ENCODE peak calls at places on chromosomes 13 and 19, in five cellular contexts. One of them, this sample, is unnamed.

GRCh38 chr13:51444922-51445321 is 7.9 kb downstream of the INTS6 start:
- DNase-seq in tibial artery: no peak
- DNase-seq in A673: peak; percentile 67
- DNase-seq in CD8-positive, alpha-beta memory T cell: peak; percentile 11
- DNase-seq in right atrium auricular region: no peak
- DNase-seq in this sample: peak; percentile 20

GRCh38 chr13:25971499-25972145 is 80.2 kb downstream of the SHISA2 start:
- DNase-seq in CD8-positive, alpha-beta memory T cell: peak; percentile 42
- DNase-seq in A673: no peak
- DNase-seq in right atrium auricular region: no peak
- DNase-seq in tibial artery: no peak
- DNase-seq in this sample: no peak

GRCh38 chr19:56740478-56740877 is 68.9 kb upstream of the ZNF835 start:
- DNase-seq in tibial artery: no peak
- DNase-seq in CD8-positive, alpha-beta memory T cell: no peak
- DNase-seq in right atrium auricular region: no peak
- DNase-seq in A673: no peak
- DNase-seq in this sample: peak; percentile 36

GRCh38 chr13:113162783-113163685 is 4.6 kb downstream of the PROZ start:
- DNase-seq in CD8-positive, alpha-beta memory T cell: no peak
- DNase-seq in A673: no peak
- DNase-seq in right atrium auricular region: no peak
- DNase-seq in tibial artery: no peak
- DNase-seq in this sample: peak; percentile 75

GRCh38 chr19:57803594-57804325 is 11.0 kb downstream of the ZNF552 start:
- DNase-seq in tibial artery: no peak
- DNase-seq in A673: peak; percentile 40
- DNase-seq in right atrium auricular region: no peak
- DNase-seq in CD8-positive, alpha-beta memory T cell: no peak
- DNase-seq in this sample: no peak

GRCh38 chr13:27678306-27679040 is 56.8 kb downstream of the POLR1D start:
- DNase-seq in CD8-positive, alpha-beta memory T cell: no peak
- DNase-seq in tibial artery: no peak
- DNase-seq in A673: no peak
- DNase-seq in right atrium auricular region: no peak
- DNase-seq in this sample: no peak

GRCh38 chr13:80524447-80525215 is 183.7 kb upstream of the SPRY2 start:
- DNase-seq in right atrium auricular region: no peak
- DNase-seq in A673: no peak
- DNase-seq in CD8-positive, alpha-beta memory T cell: no peak
- DNase-seq in tibial artery: no peak
- DNase-seq in this sample: no peak

GRCh38 chr19:3133793-3134116 is 2.1 kb upstream of the GNA15 start:
- DNase-seq in CD8-positive, alpha-beta memory T cell: no peak
- DNase-seq in A673: no peak
- DNase-seq in tibial artery: no peak
- DNase-seq in right atrium auricular region: no peak
- DNase-seq in this sample: no peak

GRCh38 chr13:106496072-106496997 is 39.1 kb downstream of the EFNB2 start:
- DNase-seq in right atrium auricular region: no peak
- DNase-seq in CD8-positive, alpha-beta memory T cell: no peak
- DNase-seq in tibial artery: no peak
- DNase-seq in A673: no peak
- DNase-seq in this sample: no peak

GRCh38 chr19:50708179-50708879 is 11.3 kb downstream of the SHANK1 start:
- DNase-seq in A673: no peak
- DNase-seq in tibial artery: no peak
- DNase-seq in right atrium auricular region: no peak
- DNase-seq in CD8-positive, alpha-beta memory T cell: no peak
- DNase-seq in this sample: no peak

GRCh38 chr13:101289764-101290163 is 126.5 kb downstream of the NALCN start:
- DNase-seq in CD8-positive, alpha-beta memory T cell: no peak
- DNase-seq in right atrium auricular region: no peak
- DNase-seq in tibial artery: no peak
- DNase-seq in A673: peak; percentile 62
- DNase-seq in this sample: peak; percentile 33

GRCh38 chr19:40101813-40102212 is 11.1 kb upstream of the ZNF780A start:
- DNase-seq in right atrium auricular region: no peak
- DNase-seq in A673: no peak
- DNase-seq in tibial artery: no peak
- DNase-seq in CD8-positive, alpha-beta memory T cell: no peak
- DNase-seq in this sample: no peak

GRCh38 chr13:66087149-66087780 is 1142.9 kb downstream of the PCDH9 start:
- DNase-seq in CD8-positive, alpha-beta memory T cell: no peak
- DNase-seq in right atrium auricular region: no peak
- DNase-seq in tibial artery: no peak
- DNase-seq in A673: no peak
- DNase-seq in this sample: no peak

GRCh38 chr13:27120811-27121210 is 50.8 kb downstream of the USP12 start:
- DNase-seq in tibial artery: no peak
- DNase-seq in A673: peak; percentile 4
- DNase-seq in right atrium auricular region: no peak
- DNase-seq in CD8-positive, alpha-beta memory T cell: no peak
- DNase-seq in this sample: peak; percentile 66

GRCh38 chr13:31765441-31765840 is 26.1 kb downstream of the RXFP2 start:
- DNase-seq in tibial artery: no peak
- DNase-seq in right atrium auricular region: no peak
- DNase-seq in CD8-positive, alpha-beta memory T cell: no peak
- DNase-seq in A673: no peak
- DNase-seq in this sample: no peak

GRCh38 chr13:21060063-21060826 is 1.1 kb downstream of the LATS2 start:
- DNase-seq in right atrium auricular region: no peak
- DNase-seq in tibial artery: peak; percentile 49
- DNase-seq in CD8-positive, alpha-beta memory T cell: no peak
- DNase-seq in A673: peak; percentile 33
- DNase-seq in this sample: peak; percentile 47

GRCh38 chr19:35153701-35154534 is 617 bp upstream of the FXYD5 start:
- DNase-seq in tibial artery: no peak
- DNase-seq in CD8-positive, alpha-beta memory T cell: peak; percentile 61
- DNase-seq in right atrium auricular region: no peak
- DNase-seq in A673: peak; percentile 69
- DNase-seq in this sample: no peak

GRCh38 chr13:40776681-40777165 is 5.7 kb upstream of the MRPS31 start:
- DNase-seq in A673: peak; percentile 50
- DNase-seq in right atrium auricular region: no peak
- DNase-seq in tibial artery: no peak
- DNase-seq in CD8-positive, alpha-beta memory T cell: peak; percentile 72
- DNase-seq in this sample: peak; percentile 41

GRCh38 chr19:3801412-3802096 is 15.4 kb upstream of the MATK start:
- DNase-seq in tibial artery: no peak
- DNase-seq in right atrium auricular region: no peak
- DNase-seq in CD8-positive, alpha-beta memory T cell: peak; percentile 69
- DNase-seq in A673: no peak
- DNase-seq in this sample: no peak

GRCh38 chr13:28630864-28631263 is 28.1 kb upstream of the POMP start:
- DNase-seq in CD8-positive, alpha-beta memory T cell: no peak
- DNase-seq in A673: no peak
- DNase-seq in right atrium auricular region: no peak
- DNase-seq in tibial artery: no peak
- DNase-seq in this sample: no peak

GRCh38 chr19:6378036-6378435 is 2.3 kb upstream of the PSPN start:
- DNase-seq in tibial artery: no peak
- DNase-seq in right atrium auricular region: no peak
- DNase-seq in A673: no peak
- DNase-seq in CD8-positive, alpha-beta memory T cell: no peak
- DNase-seq in this sample: no peak

GRCh38 chr13:43804461-43805070 is 17.8 kb upstream of the ENOX1 start:
- DNase-seq in tibial artery: no peak
- DNase-seq in right atrium auricular region: no peak
- DNase-seq in CD8-positive, alpha-beta memory T cell: no peak
- DNase-seq in A673: peak; percentile 83
- DNase-seq in this sample: peak; percentile 33

GRCh38 chr19:38978315-38978689 is 2.8 kb upstream of the FBXO17 start:
- DNase-seq in A673: no peak
- DNase-seq in tibial artery: no peak
- DNase-seq in CD8-positive, alpha-beta memory T cell: no peak
- DNase-seq in right atrium auricular region: no peak
- DNase-seq in this sample: no peak

GRCh38 chr19:2759392-2759791 is 19.6 kb upstream of the SLC39A3 start:
- DNase-seq in right atrium auricular region: no peak
- DNase-seq in CD8-positive, alpha-beta memory T cell: no peak
- DNase-seq in tibial artery: no peak
- DNase-seq in A673: no peak
- DNase-seq in this sample: no peak

GRCh38 chr19:10763828-10764339 is 46.0 kb downstream of the DNM2 start:
- DNase-seq in right atrium auricular region: no peak
- DNase-seq in tibial artery: no peak
- DNase-seq in A673: no peak
- DNase-seq in CD8-positive, alpha-beta memory T cell: no peak
- DNase-seq in this sample: no peak
- H3K4me3 ChIP-seq in right atrium auricular region: no peak overlapping the region
- H3K4me3 ChIP-seq in tibial artery: no peak overlapping the region
- H3K4me3 ChIP-seq in A673: no peak overlapping the region
- H3K4me3 ChIP-seq in CD8-positive, alpha-beta memory T cell: no peak overlapping the region
- H3K4me3 ChIP-seq in this sample: no peak overlapping the region

DNA sequence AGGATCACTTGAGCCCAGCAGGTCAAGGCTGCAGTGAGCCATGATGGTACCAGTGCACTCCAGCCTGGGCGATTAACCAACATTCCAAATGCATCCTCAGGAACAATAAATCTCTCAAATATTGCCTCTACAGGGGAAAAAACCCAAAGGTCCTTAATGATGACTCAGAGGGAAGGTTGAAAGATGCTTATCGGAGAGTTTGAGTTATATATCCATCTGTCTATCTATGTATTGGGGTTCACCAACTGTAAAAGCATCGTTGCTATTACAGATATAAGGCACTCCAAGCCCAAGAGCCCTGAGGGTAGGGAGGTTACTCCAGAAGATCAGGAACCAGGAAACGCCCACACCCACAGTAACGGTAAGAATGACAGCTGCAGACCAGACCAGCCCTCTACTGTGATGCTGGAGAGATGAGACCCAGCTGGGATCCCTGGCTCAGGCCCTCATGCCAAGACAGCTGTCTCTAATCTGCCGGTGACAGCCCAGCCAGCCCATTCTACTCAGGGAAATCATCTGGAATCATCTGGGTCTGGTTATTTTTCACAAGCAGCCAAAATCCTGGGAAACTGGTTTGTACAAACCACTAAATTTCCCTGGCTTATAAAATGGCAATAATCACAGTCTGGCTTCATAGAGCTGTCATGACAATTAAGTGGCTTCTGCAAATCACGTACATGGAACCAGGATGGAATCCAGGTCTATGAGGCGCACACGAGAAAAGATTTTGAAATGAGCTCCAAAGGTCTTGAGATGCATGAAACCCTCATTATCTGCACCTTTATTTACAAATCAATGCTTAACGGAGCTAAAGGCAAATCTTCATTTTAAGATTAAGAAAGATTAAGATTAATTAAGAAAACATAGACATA is 23.8 kb downstream of the TEX101 start:
- DNase-seq in A673: peak; percentile 92
- DNase-seq in tibial artery: no peak
- DNase-seq in right atrium auricular region: peak; percentile 65
- DNase-seq in CD8-positive, alpha-beta memory T cell: no peak
- DNase-seq in this sample: peak; percentile 85
- H3K27ac ChIP-seq in A673: no peak overlapping the region
- H3K27ac ChIP-seq in tibial artery: no peak overlapping the region
- H3K27ac ChIP-seq in right atrium auricular region: peak overlapping the region; percentile 62
- H3K27ac ChIP-seq in CD8-positive, alpha-beta memory T cell: peak overlapping the region; percentile 87
- H3K27ac ChIP-seq in this sample: peak overlapping the region; percentile 23

GRCh38 chr13:98305670-98306069 is 128.6 kb upstream of the RNF113B start:
- DNase-seq in right atrium auricular region: no peak
- DNase-seq in tibial artery: no peak
- DNase-seq in A673: no peak
- DNase-seq in CD8-positive, alpha-beta memory T cell: no peak
- DNase-seq in this sample: no peak

GRCh38 chr13:98307392-98307743 is 130.3 kb upstream of the RNF113B start:
- DNase-seq in right atrium auricular region: no peak
- DNase-seq in CD8-positive, alpha-beta memory T cell: no peak
- DNase-seq in tibial artery: no peak
- DNase-seq in A673: no peak
- DNase-seq in this sample: no peak

GRCh38 chr13:98301721-98302120 is 124.7 kb upstream of the RNF113B start:
- DNase-seq in tibial artery: no peak
- DNase-seq in right atrium auricular region: no peak
- DNase-seq in CD8-positive, alpha-beta memory T cell: no peak
- DNase-seq in A673: no peak
- DNase-seq in this sample: no peak

GRCh38 chr13:98300956-98301641 is 124.0 kb upstream of the RNF113B start:
- DNase-seq in right atrium auricular region: no peak
- DNase-seq in CD8-positive, alpha-beta memory T cell: no peak
- DNase-seq in A673: no peak
- DNase-seq in tibial artery: no peak
- DNase-seq in this sample: peak; percentile 49

GRCh38 chr13:98303858-98304257 is 126.8 kb upstream of the RNF113B start:
- DNase-seq in tibial artery: no peak
- DNase-seq in A673: no peak
- DNase-seq in CD8-positive, alpha-beta memory T cell: no peak
- DNase-seq in right atrium auricular region: no peak
- DNase-seq in this sample: no peak
- H3K4me1 ChIP-seq in tibial artery: no peaks in the 10 kb centered on the region
- H3K4me1 ChIP-seq in A673: peaks cover 16% of the 10 kb centered on the region
- H3K4me1 ChIP-seq in CD8-positive, alpha-beta memory T cell: no peaks in the 10 kb centered on the region
- H3K4me1 ChIP-seq in right atrium auricular region: peaks cover 30% of the 10 kb centered on the region
- H3K4me1 ChIP-seq in this sample: peaks cover 7% of the 10 kb centered on the region

DNA sequence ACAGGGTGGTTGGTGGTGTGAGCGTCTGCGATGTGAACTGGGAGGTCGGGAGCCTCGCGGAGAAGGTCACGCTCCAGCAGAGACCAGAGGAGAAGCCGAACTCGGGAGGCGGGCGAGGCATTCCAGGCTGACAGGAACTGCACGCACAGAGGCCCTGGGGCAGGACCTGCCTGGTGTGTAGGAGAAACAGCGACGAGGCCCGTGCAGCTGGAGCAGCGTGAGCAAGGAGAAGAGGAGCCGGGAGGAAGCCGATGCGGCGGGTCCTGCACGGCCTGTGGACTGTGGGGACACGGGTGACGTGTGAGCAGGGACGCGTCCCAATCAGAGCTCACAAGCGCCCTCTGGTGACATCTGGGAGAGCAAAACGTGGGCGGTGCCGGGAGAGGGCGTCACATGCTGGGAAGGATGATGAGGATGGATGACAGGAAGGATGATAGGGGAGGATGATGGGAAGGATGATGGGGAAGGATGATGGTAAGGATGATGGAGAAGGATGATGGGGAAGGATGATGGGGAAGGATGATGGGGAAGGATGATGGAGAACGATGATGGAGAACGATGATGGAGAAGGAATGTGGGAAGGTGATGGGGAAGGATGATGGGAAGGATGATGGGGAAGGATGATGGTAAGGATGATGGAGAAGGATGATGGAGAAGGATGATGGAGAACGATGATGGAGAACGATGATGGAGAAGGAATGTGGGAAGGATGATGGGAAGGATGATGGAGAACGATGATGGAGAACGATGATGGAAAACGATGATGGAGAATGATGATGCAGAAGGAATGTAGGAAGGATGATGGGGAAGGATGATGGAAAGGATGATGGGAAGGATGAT is 16.1 kb upstream of the MADCAM1 start:
- DNase-seq in right atrium auricular region: peak; percentile 87
- DNase-seq in tibial artery: peak; percentile 73
- DNase-seq in A673: peak; percentile 85
- DNase-seq in CD8-positive, alpha-beta memory T cell: no peak
- DNase-seq in this sample: no peak
- H3K4me3 ChIP-seq in right atrium auricular region: peak overlapping the region; percentile 18
- H3K4me3 ChIP-seq in tibial artery: peak overlapping the region; percentile 27
- H3K4me3 ChIP-seq in A673: no peak overlapping the region
- H3K4me3 ChIP-seq in CD8-positive, alpha-beta memory T cell: no peak overlapping the region
- H3K4me3 ChIP-seq in this sample: no peak overlapping the region

This sample was measured in SJCRH30.